ENCODE peak calls at places on chromosomes 5 and 9, in six cellular contexts. E, Q, Y, N, X and M are unnamed samples.
A peak's percentile ranks its signal among the peaks of the same experiment; 100 is the strongest.

GRCh38 chr5:157290981-157291711 is 25.2 kb downstream of the CYFIP2 start:
- DNase-seq in N (no peak), Y (no peak), Q (peak; percentile 23), X (no peak), E (no peak), M (peak; percentile 62)

GRCh38 chr9:133428579-133429215 is 6.5 kb downstream of the ADAMTS13 start:
- DNase-seq in Y (no peak), E (no peak), N (no peak), Q (peak; percentile 25), X (no peak), M (no peak)

GRCh38 chr5:98905857-98906688 is 22.7 kb downstream of the CHD1 start:
- DNase-seq in X (no peak), N (no peak), Y (no peak), E (peak; percentile 66), Q (peak; percentile 52), M (peak; percentile 72)

GRCh38 chr5:77448831-77449230 is 43.3 kb downstream of the WDR41 start:
- DNase-seq in E (no peak), N (no peak), Y (no peak), Q (no peak), X (no peak), M (no peak)

GRCh38 chr9:35673998-35674361 is 252 bp downstream of the CA9 start:
- DNase-seq in N (no peak), X (no peak), E (no peak), Y (no peak), Q (no peak), M (no peak)

GRCh38 chr5:131814990-131815389 is 18.2 kb upstream of the FNIP1 start:
- DNase-seq in E (peak; percentile 81), Y (no peak), Q (peak; percentile 80), X (no peak), N (peak; percentile 34), M (peak; percentile 85)

GRCh38 chr5:127562252-127562651 is 44.8 kb downstream of the PRRC1 start:
- DNase-seq in Q (no peak), E (peak; percentile 12), Y (no peak), N (no peak), X (no peak), M (peak; percentile 51)

GRCh38 chr9:17082343-17082742 is 52.5 kb upstream of the CNTLN start:
- DNase-seq in X (no peak), E (peak; percentile 5), Y (no peak), N (no peak), Q (no peak), M (peak; percentile 86)

GRCh38 chr5:96338624-96339023 is 94.4 kb downstream of the PCSK1 start:
- DNase-seq in N (no peak), Q (no peak), Y (no peak), E (no peak), X (no peak), M (peak; percentile 68)

GRCh38 chr9:133715295-133715865 is 22.8 kb downstream of the SARDH start:
- DNase-seq in N (no peak), X (peak; percentile 89), Q (no peak), Y (no peak), E (no peak), M (peak; percentile 61)

GRCh38 chr5:112064956-112065355 is 308.0 kb upstream of the NREP start:
- DNase-seq in X (no peak), Y (no peak), Q (no peak), E (no peak), N (no peak), M (no peak)

GRCh38 chr9:107705521-107705920 is 216.0 kb upstream of the KLF4 start:
- DNase-seq in Q (peak; percentile 39), X (no peak), E (no peak), N (no peak), Y (no peak), M (peak; percentile 22)

GRCh38 chr9:80285325-80285724 is 713.6 kb downstream of the TLE4 start:
- DNase-seq in Y (no peak), E (no peak), X (no peak), N (no peak), Q (peak; percentile 28), M (peak; percentile 71)

GRCh38 chr5:172611913-172612312 is 29.1 kb upstream of the NEURL1B start:
- DNase-seq in N (no peak), E (no peak), Q (no peak), Y (no peak), X (peak; percentile 69), M (no peak)

GRCh38 chr9:111839981-111840380 is 45.2 kb upstream of the SHOC1 start:
- DNase-seq in E (no peak), Y (no peak), Q (peak; percentile 68), N (no peak), X (no peak), M (peak; percentile 79)

GRCh38 chr9:114936566-114936965 is 6.2 kb upstream of the TNFSF8 start:
- DNase-seq in Y (no peak), X (no peak), E (no peak), N (peak; percentile 28), Q (no peak), M (peak; percentile 7)

GRCh38 chr5:14017904-14018303 is 73.4 kb upstream of the DNAH5 start:
- DNase-seq in X (no peak), E (no peak), Q (no peak), Y (no peak), N (no peak), M (no peak)

GRCh38 chr5:45162974-45163373 is 354.2 kb downstream of the MRPS30 start:
- DNase-seq in Q (no peak), N (no peak), X (no peak), Y (no peak), E (no peak), M (no peak)

GRCh38 chr5:170551076-170551475 is 47.3 kb downstream of the KCNIP1 start:
- DNase-seq in Q (no peak), X (no peak), E (no peak), Y (no peak), N (no peak), M (no peak)

GRCh38 chr9:135256568-135257354 is 169.3 kb downstream of the OLFM1 start:
- DNase-seq in X (no peak), E (no peak), Q (no peak), Y (no peak), N (no peak), M (no peak)

GRCh38 chr5:64789457-64789856 is 20.7 kb downstream of the CWC27 start:
- DNase-seq in Y (no peak), N (no peak), E (no peak), X (no peak), Q (peak; percentile 18), M (peak; percentile 77)

GRCh38 chr9:111136180-111136579 is 97.9 kb upstream of the LPAR1 start:
- DNase-seq in E (no peak), X (no peak), N (no peak), Q (no peak), Y (no peak), M (no peak)

GRCh38 chr9:110115868-110116542 is 92.0 kb downstream of the C9orf152 start:
- DNase-seq in E (no peak), Q (peak; percentile 79), Y (no peak), N (no peak), X (no peak), M (peak; percentile 92)

GRCh38 chr5:135135530-135136201 is 101.6 kb upstream of the PITX1 start:
- DNase-seq in N (no peak), Q (peak; percentile 70), E (no peak), Y (no peak), X (no peak), M (no peak)

GRCh38 chr9:136437839-136438547 is 1.7 kb downstream of the INPP5E start:
- DNase-seq in Y (no peak), X (no peak), N (no peak), E (no peak), Q (peak; percentile 29), M (no peak)

GRCh38 chr9:74496819-74497749 is at the start of gene RORB:
- DNase-seq in E (peak; percentile 26), Q (peak; percentile 26), Y (peak; percentile 59), X (peak; percentile 90), N (no peak), M (peak; percentile 71)

GRCh38 chr9:79681576-79681975 is 109.8 kb downstream of the TLE4 start:
- DNase-seq in Q (no peak), Y (no peak), N (no peak), X (no peak), E (no peak), M (no peak)

GRCh38 chr9:19804431-19804830 is 15.6 kb upstream of the SLC24A2 start:
- DNase-seq in Q (no peak), E (no peak), N (no peak), Y (no peak), X (no peak), M (no peak)

GRCh38 chr5:148988328-148988727 is 74.5 kb downstream of the SH3TC2 start:
- DNase-seq in Q (no peak), E (no peak), N (no peak), X (no peak), Y (no peak), M (no peak)

GRCh38 chr5:83428890-83429289 is 42.7 kb upstream of the VCAN start:
- DNase-seq in Q (no peak), Y (no peak), X (no peak), N (no peak), E (no peak), M (no peak)

GRCh38 chr5:160317447-160317846 is 5.1 kb upstream of the CCNJL start:
- DNase-seq in Q (no peak), N (no peak), E (no peak), X (no peak), Y (no peak), M (no peak)

GRCh38 chr5:68711311-68712200 is 382.3 kb upstream of the SLC30A5 start:
- DNase-seq in N (no peak), E (no peak), Y (no peak), X (no peak), Q (no peak), M (no peak)
- H3K4me3 ChIP-seq in N (no peak overlapping the region), E (no peak overlapping the region), Y (no peak overlapping the region), X (no peak overlapping the region), Q (no peak overlapping the region), M (no peak overlapping the region)

DNA sequence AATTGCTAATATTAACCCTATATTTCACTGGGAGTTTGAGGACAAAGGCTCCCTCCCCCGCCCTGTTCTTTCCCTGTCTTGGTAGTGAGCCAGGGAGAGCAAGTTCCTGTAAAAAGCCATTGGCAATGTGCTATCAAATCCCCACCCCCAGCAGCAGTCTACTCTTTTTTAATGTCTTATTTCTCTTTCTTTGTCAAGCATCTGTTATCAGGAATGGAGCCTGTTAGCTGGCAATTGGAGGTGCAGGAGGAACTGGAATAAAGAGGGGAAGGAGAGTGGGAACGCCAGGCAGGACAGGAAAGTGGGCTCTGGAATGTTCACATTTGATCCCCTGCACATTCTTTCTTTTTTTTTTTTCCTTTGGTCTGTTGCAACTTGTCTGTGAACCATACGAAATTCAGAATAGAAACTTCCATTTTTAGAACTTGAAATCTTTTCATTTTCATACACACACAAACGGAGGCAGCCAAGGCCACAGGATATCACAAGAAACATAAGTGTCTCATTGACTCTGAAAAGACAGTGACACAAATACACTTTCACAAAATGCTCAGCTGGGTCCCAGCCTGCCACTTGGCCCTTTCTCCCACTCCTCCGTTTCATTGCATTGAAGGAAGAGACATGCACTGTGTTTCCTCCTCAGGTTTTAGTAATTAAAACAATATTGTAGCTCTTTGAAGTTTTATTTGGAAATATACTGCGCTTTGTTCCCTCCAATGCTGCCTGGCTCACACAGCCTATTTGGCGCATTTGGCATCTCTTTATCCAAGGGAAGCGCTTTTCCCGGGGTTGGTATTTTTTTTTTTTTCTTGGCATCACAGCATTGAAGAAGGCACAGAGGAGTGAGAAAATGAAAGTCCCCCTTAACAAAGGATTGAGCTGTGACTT is 665.0 kb upstream of the ZNF608 start:
- DNase-seq in N (no peak), E (no peak), X (peak; percentile 30), Q (peak; percentile 62), Y (peak; percentile 29), M (peak; percentile 67)
- H3K4me3 ChIP-seq in N (no peak overlapping the region), E (peak overlapping the region; percentile 21), X (peak overlapping the region; percentile 41), Q (no peak overlapping the region), Y (peak overlapping the region; percentile 28), M (no peak overlapping the region)

GRCh38 chr5:151082976-151083651 is 2.3 kb upstream of the TNIP1 start:
- DNase-seq in X (no peak), Q (peak; percentile 97), N (no peak), Y (no peak), E (no peak), M (no peak)
- H3K4me3 ChIP-seq in X (no peak overlapping the region), Q (no peak overlapping the region), N (no peak overlapping the region), Y (no peak overlapping the region), E (no peak overlapping the region), M (no peak overlapping the region)

GRCh38 chr5:143128412-143129071 is 274.9 kb downstream of the NR3C1 start:
- DNase-seq in N (no peak), Q (no peak), Y (no peak), E (no peak), X (no peak), M (no peak)
- H3K4me3 ChIP-seq in N (no peak overlapping the region), Q (no peak overlapping the region), Y (no peak overlapping the region), E (no peak overlapping the region), X (no peak overlapping the region), M (no peak overlapping the region)